ENCODE peak calls at places on chromosomes 5 and 9, in five cellular contexts. One of them, this sample, is unnamed.

GRCh38 chr9:79645110-79645509 is 73.3 kb downstream of the TLE4 start:
- DNase-seq in right cardiac atrium: no peak
- DNase-seq in HTR-8/SVneo: no peak
- DNase-seq in cardiac septum: no peak
- DNase-seq in fibroblast of the conjunctiva: no peak
- DNase-seq in this sample: no peak

GRCh38 chr5:126846344-126846743 is 69.4 kb downstream of the LMNB1 start:
- DNase-seq in HTR-8/SVneo: peak; percentile 29
- DNase-seq in right cardiac atrium: no peak
- DNase-seq in cardiac septum: no peak
- DNase-seq in fibroblast of the conjunctiva: peak; percentile 18
- DNase-seq in this sample: no peak

GRCh38 chr5:132663771-132664695 is 6.1 kb downstream of the IL13 start:
- DNase-seq in right cardiac atrium: no peak
- DNase-seq in HTR-8/SVneo: no peak
- DNase-seq in cardiac septum: no peak
- DNase-seq in fibroblast of the conjunctiva: no peak
- DNase-seq in this sample: no peak

GRCh38 chr5:14871573-14872069 is at the start of gene ANKH:
- DNase-seq in HTR-8/SVneo: peak; percentile 90
- DNase-seq in right cardiac atrium: peak; percentile 86
- DNase-seq in fibroblast of the conjunctiva: peak; percentile 48
- DNase-seq in cardiac septum: peak; percentile 89
- DNase-seq in this sample: peak; percentile 93

GRCh38 chr5:116543501-116543900 is 31.1 kb downstream of the SEMA6A start:
- DNase-seq in HTR-8/SVneo: no peak
- DNase-seq in fibroblast of the conjunctiva: no peak
- DNase-seq in cardiac septum: no peak
- DNase-seq in right cardiac atrium: no peak
- DNase-seq in this sample: no peak

GRCh38 chr5:149320791-149321330 is 24.4 kb upstream of the GRPEL2 start:
- DNase-seq in HTR-8/SVneo: peak; percentile 92
- DNase-seq in cardiac septum: peak; percentile 90
- DNase-seq in fibroblast of the conjunctiva: peak; percentile 85
- DNase-seq in right cardiac atrium: peak; percentile 90
- DNase-seq in this sample: peak; percentile 91

GRCh38 chr9:93303806-93304573 is 120.1 kb downstream of the WNK2 start:
- DNase-seq in fibroblast of the conjunctiva: no peak
- DNase-seq in right cardiac atrium: no peak
- DNase-seq in cardiac septum: peak; percentile 67
- DNase-seq in HTR-8/SVneo: no peak
- DNase-seq in this sample: peak; percentile 63

GRCh38 chr9:95316794-95317118 is 753 bp downstream of the FANCC start:
- DNase-seq in fibroblast of the conjunctiva: peak; percentile 45
- DNase-seq in HTR-8/SVneo: peak; percentile 79
- DNase-seq in cardiac septum: no peak
- DNase-seq in right cardiac atrium: peak; percentile 78
- DNase-seq in this sample: peak; percentile 85

GRCh38 chr5:92019376-92019990 is 636.4 kb upstream of the ARRDC3 start:
- DNase-seq in fibroblast of the conjunctiva: no peak
- DNase-seq in cardiac septum: no peak
- DNase-seq in HTR-8/SVneo: peak; percentile 21
- DNase-seq in right cardiac atrium: no peak
- DNase-seq in this sample: no peak

GRCh38 chr5:18745591-18745987 is 1111.3 kb downstream of the TAF11L14 start:
- DNase-seq in HTR-8/SVneo: peak; percentile 18
- DNase-seq in fibroblast of the conjunctiva: no peak
- DNase-seq in right cardiac atrium: peak; percentile 16
- DNase-seq in cardiac septum: no peak
- DNase-seq in this sample: no peak

GRCh38 chr5:124649548-124650501 is 96.6 kb downstream of the ZNF608 start:
- DNase-seq in HTR-8/SVneo: peak; percentile 42
- DNase-seq in fibroblast of the conjunctiva: peak; percentile 43
- DNase-seq in cardiac septum: peak; percentile 94
- DNase-seq in right cardiac atrium: peak; percentile 65
- DNase-seq in this sample: peak; percentile 93

GRCh38 chr9:137798901-137799629 is 78.5 kb upstream of the CACNA1B start:
- DNase-seq in right cardiac atrium: no peak
- DNase-seq in HTR-8/SVneo: no peak
- DNase-seq in fibroblast of the conjunctiva: no peak
- DNase-seq in cardiac septum: no peak
- DNase-seq in this sample: peak; percentile 67

GRCh38 chr5:135208555-135209494 is 174.8 kb upstream of the PITX1 start:
- DNase-seq in HTR-8/SVneo: peak; percentile 82
- DNase-seq in right cardiac atrium: peak; percentile 35
- DNase-seq in cardiac septum: no peak
- DNase-seq in fibroblast of the conjunctiva: peak; percentile 93
- DNase-seq in this sample: peak; percentile 89

GRCh38 chr9:94156549-94157407 is 72.5 kb downstream of the PTPDC1 start:
- DNase-seq in fibroblast of the conjunctiva: peak; percentile 37
- DNase-seq in right cardiac atrium: peak; percentile 87
- DNase-seq in HTR-8/SVneo: no peak
- DNase-seq in cardiac septum: peak; percentile 90
- DNase-seq in this sample: no peak

GRCh38 chr5:150613991-150614650 is 26.3 kb upstream of the SYNPO start:
- DNase-seq in HTR-8/SVneo: no peak
- DNase-seq in right cardiac atrium: no peak
- DNase-seq in cardiac septum: no peak
- DNase-seq in fibroblast of the conjunctiva: no peak
- DNase-seq in this sample: no peak

GRCh38 chr5:133389066-133389590 is 223.2 kb downstream of the FSTL4 start:
- DNase-seq in cardiac septum: no peak
- DNase-seq in HTR-8/SVneo: no peak
- DNase-seq in fibroblast of the conjunctiva: no peak
- DNase-seq in right cardiac atrium: no peak
- DNase-seq in this sample: no peak

GRCh38 chr5:98415663-98416062 is 357.8 kb upstream of the RGMB start:
- DNase-seq in fibroblast of the conjunctiva: no peak
- DNase-seq in cardiac septum: no peak
- DNase-seq in HTR-8/SVneo: no peak
- DNase-seq in right cardiac atrium: no peak
- DNase-seq in this sample: no peak

GRCh38 chr9:84146893-84147705 is 166.5 kb downstream of the RMI1 start:
- DNase-seq in cardiac septum: no peak
- DNase-seq in fibroblast of the conjunctiva: no peak
- DNase-seq in right cardiac atrium: no peak
- DNase-seq in HTR-8/SVneo: no peak
- DNase-seq in this sample: no peak

GRCh38 chr9:108194154-108194553 is 661.6 kb downstream of the ACTL7B start:
- DNase-seq in HTR-8/SVneo: no peak
- DNase-seq in fibroblast of the conjunctiva: no peak
- DNase-seq in cardiac septum: no peak
- DNase-seq in right cardiac atrium: no peak
- DNase-seq in this sample: no peak

GRCh38 chr5:147989239-147989638 is 74.5 kb upstream of the SPINK5 start:
- DNase-seq in right cardiac atrium: no peak
- DNase-seq in fibroblast of the conjunctiva: no peak
- DNase-seq in cardiac septum: no peak
- DNase-seq in HTR-8/SVneo: no peak
- DNase-seq in this sample: no peak

GRCh38 chr9:20361220-20361619 is 261.1 kb downstream of the MLLT3 start:
- DNase-seq in cardiac septum: no peak
- DNase-seq in HTR-8/SVneo: no peak
- DNase-seq in right cardiac atrium: no peak
- DNase-seq in fibroblast of the conjunctiva: no peak
- DNase-seq in this sample: no peak

GRCh38 chr9:104118916-104119315 is 24.8 kb downstream of the SMC2 start:
- DNase-seq in fibroblast of the conjunctiva: no peak
- DNase-seq in cardiac septum: no peak
- DNase-seq in HTR-8/SVneo: no peak
- DNase-seq in right cardiac atrium: no peak
- DNase-seq in this sample: no peak

GRCh38 chr5:10421841-10422691 is 19.6 kb upstream of the ROPN1L start:
- DNase-seq in cardiac septum: no peak
- DNase-seq in right cardiac atrium: no peak
- DNase-seq in HTR-8/SVneo: no peak
- DNase-seq in fibroblast of the conjunctiva: no peak
- DNase-seq in this sample: no peak

GRCh38 chr5:109656829-109657228 is 32.9 kb upstream of the MAN2A1 start:
- DNase-seq in HTR-8/SVneo: peak; percentile 30
- DNase-seq in cardiac septum: peak; percentile 91
- DNase-seq in right cardiac atrium: peak; percentile 26
- DNase-seq in fibroblast of the conjunctiva: peak; percentile 24
- DNase-seq in this sample: peak; percentile 89

GRCh38 chr5:123164019-123164418 is 75.0 kb downstream of the PRDM6 start:
- DNase-seq in cardiac septum: no peak
- DNase-seq in right cardiac atrium: no peak
- DNase-seq in HTR-8/SVneo: no peak
- DNase-seq in fibroblast of the conjunctiva: no peak
- DNase-seq in this sample: no peak

GRCh38 chr9:76916231-76916630 is 10.3 kb upstream of the PRUNE2 start:
- DNase-seq in cardiac septum: no peak
- DNase-seq in fibroblast of the conjunctiva: no peak
- DNase-seq in right cardiac atrium: no peak
- DNase-seq in HTR-8/SVneo: no peak
- DNase-seq in this sample: no peak

GRCh38 chr9:87445646-87446045 is 52.0 kb upstream of the DAPK1 start:
- DNase-seq in cardiac septum: no peak
- DNase-seq in right cardiac atrium: peak; percentile 28
- DNase-seq in fibroblast of the conjunctiva: no peak
- DNase-seq in HTR-8/SVneo: peak; percentile 10
- DNase-seq in this sample: no peak

GRCh38 chr9:133877327-133877726 is 114.8 kb downstream of the VAV2 start:
- DNase-seq in fibroblast of the conjunctiva: no peak
- DNase-seq in cardiac septum: no peak
- DNase-seq in right cardiac atrium: no peak
- DNase-seq in HTR-8/SVneo: no peak
- DNase-seq in this sample: no peak

GRCh38 chr5:79413112-79413511 is 100.8 kb downstream of the HOMER1 start:
- DNase-seq in right cardiac atrium: no peak
- DNase-seq in fibroblast of the conjunctiva: no peak
- DNase-seq in HTR-8/SVneo: no peak
- DNase-seq in cardiac septum: no peak
- DNase-seq in this sample: no peak

This sample was measured in posterior vena cava.